ENCODE peak calls at places on chromosomes 12 and 14, in six cellular contexts. P is HepG2, V is IMR-90, N is K562, Q is GM12878, W is H1. I is an unnamed sample.

GRCh38 chr12:65765436-65765813 is 58.9 kb upstream of the HMGA2 start:
- DNase-seq in N (no peak), V (peak), W (no peak), Q (no peak), P (no peak), I (no peak)

GRCh38 chr14:24817638-24818053 is 183.7 kb upstream of the GZMB start:
- DNase-seq in N (no peak), W (no peak), Q (no peak), V (peak), P (no peak), I (peak)

GRCh38 chr12:62594771-62595170 is 128.1 kb downstream of the MON2 start:
- DNase-seq in N (no peak), Q (no peak), W (no peak), P (no peak), V (no peak), I (no peak)

GRCh38 chr14:55749201-55749812 is 169.3 kb downstream of the KTN1 start:
- DNase-seq in V (peak), Q (no peak), W (no peak), N (no peak), P (no peak), I (no peak)

GRCh38 chr14:69052181-69052601 is 73.1 kb upstream of the ACTN1 start:
- DNase-seq in P (no peak), V (no peak), N (no peak), W (no peak), Q (no peak), I (no peak)

GRCh38 chr14:78737606-78738005 is 567.4 kb downstream of the NRXN3 start:
- DNase-seq in P (no peak), V (no peak), Q (no peak), W (no peak), N (no peak), I (no peak)

GRCh38 chr12:52903855-52904508 is 894 bp downstream of the KRT8 start:
- DNase-seq in V (no peak), N (peak), P (peak), W (peak), Q (peak), I (peak)

GRCh38 chr12:40668095-40668494 is 24.1 kb upstream of the CNTN1 start:
- DNase-seq in N (no peak), Q (no peak), V (no peak), W (no peak), P (no peak), I (peak)

GRCh38 chr12:12837025-12837872 is 24.1 kb downstream of the DDX47 start:
- DNase-seq in N (peak), Q (no peak), W (peak), V (peak), P (peak), I (peak)

GRCh38 chr12:31238764-31239387 is 87.1 kb downstream of the SINHCAF start:
- DNase-seq in W (peak), V (peak), N (peak), P (peak), Q (peak), I (peak)

GRCh38 chr12:113327000-113327399 is 7.9 kb downstream of the SLC8B1 start:
- DNase-seq in V (no peak), Q (no peak), N (no peak), W (no peak), P (no peak), I (no peak)

GRCh38 chr12:68224613-68225285 is 861 bp downstream of the IL26 start:
- DNase-seq in W (no peak), P (no peak), V (peak), Q (no peak), N (no peak), I (no peak)

GRCh38 chr14:66708262-66708661 is 200.3 kb downstream of the GPHN start:
- DNase-seq in Q (no peak), W (no peak), N (no peak), V (no peak), P (no peak), I (no peak)

GRCh38 chr12:8065991-8066594 is at the start of gene C3AR1:
- DNase-seq in Q (no peak), W (no peak), N (no peak), V (peak), P (no peak), I (no peak)

GRCh38 chr12:57085999-57086950 is 2.6 kb upstream of the NAB2 start:
- DNase-seq in P (peak), Q (no peak), N (peak), W (peak), V (peak), I (peak)

GRCh38 chr14:89440997-89441909 is 24.2 kb upstream of the FOXN3 start:
- DNase-seq in W (peak), Q (no peak), N (no peak), P (no peak), V (no peak), I (no peak)

GRCh38 chr14:50542941-50543418 is 10.6 kb upstream of the MAP4K5 start:
- DNase-seq in W (no peak), V (peak), P (peak), Q (no peak), N (peak), I (peak)

GRCh38 chr12:7439579-7440505 is 4.1 kb downstream of the CD163L1 start:
- DNase-seq in W (peak), N (peak), V (peak), Q (no peak), P (no peak), I (peak)

GRCh38 chr12:57127101-57127709 is 1.1 kb upstream of the LRP1 start:
- DNase-seq in W (peak), N (peak), Q (no peak), V (no peak), P (peak), I (peak)

GRCh38 chr12:7079826-7080125 is 12.5 kb downstream of the C1R start:
- DNase-seq in Q (no peak), P (no peak), V (peak), W (no peak), N (no peak), I (peak)

GRCh38 chr14:75217508-75218206 is 41.2 kb upstream of the TMED10 start:
- DNase-seq in Q (no peak), W (no peak), P (no peak), V (peak), N (no peak), I (no peak)

GRCh38 chr12:51752490-51752889 is 96.0 kb downstream of the FIGNL2 start:
- DNase-seq in V (peak), P (no peak), N (peak), W (no peak), Q (no peak), I (peak)

GRCh38 chr12:88299567-88300101 is 157.5 kb downstream of the TMTC3 start:
- DNase-seq in W (no peak), V (peak), P (no peak), N (peak), Q (peak), I (peak)

GRCh38 chr12:19186722-19187661 is 57.5 kb downstream of the PLEKHA5 start:
- DNase-seq in W (no peak), V (peak), P (peak), Q (no peak), N (peak), I (peak)

GRCh38 chr12:119704065-119704747 is 36.3 kb downstream of the PRKAB1 start:
- DNase-seq in W (no peak), P (no peak), N (no peak), Q (no peak), V (peak), I (no peak)

GRCh38 chr14:62126885-62127478 is 364.8 kb downstream of the SNAPC1 start:
- DNase-seq in N (peak), W (no peak), P (peak), Q (no peak), V (peak), I (peak)

GRCh38 chr14:97948841-97949240 is 1151.7 kb downstream of the VRK1 start:
- DNase-seq in Q (no peak), P (no peak), N (no peak), W (no peak), V (no peak), I (no peak)

GRCh38 chr14:49863483-49864262 is 11.1 kb upstream of the NEMF start:
- DNase-seq in P (no peak), Q (no peak), W (no peak), N (peak), V (no peak), I (no peak)

GRCh38 chr12:17511369-17511768 is 578.6 kb downstream of the RERGL start:
- DNase-seq in P (no peak), Q (no peak), N (no peak), W (no peak), V (no peak), I (peak)

GRCh38 chr14:86646688-86647687 is 1117.0 kb downstream of the FLRT2 start:
- DNase-seq in V (peak), P (peak), Q (no peak), N (no peak), W (no peak), I (no peak)

GRCh38 chr14:36221097-36221496 is 44.6 kb upstream of the PTCSC3 start:
- DNase-seq in N (no peak), Q (no peak), P (no peak), V (no peak), W (no peak), I (no peak)

GRCh38 chr14:77590845-77591506 is 25.5 kb downstream of the SPTLC2 start:
- DNase-seq in N (no peak), V (no peak), W (no peak), P (no peak), Q (no peak), I (no peak)

GRCh38 chr12:115916910-115917668 is 360.4 kb downstream of the MED13L start:
- DNase-seq in N (peak), V (no peak), W (peak), P (peak), Q (no peak), I (peak)

GRCh38 chr14:72965249-72965648 is 39.0 kb downstream of the DCAF4 start:
- DNase-seq in Q (no peak), V (peak), N (peak), P (peak), W (no peak), I (no peak)

GRCh38 chr14:61659582-61659981 is 35.7 kb upstream of the HIF1A start:
- DNase-seq in Q (no peak), N (no peak), W (no peak), V (peak), P (no peak), I (no peak)

GRCh38 chr14:100303179-100303578 is 3.1 kb downstream of the SLC25A29 start:
- DNase-seq in Q (no peak), V (no peak), N (peak), P (no peak), W (no peak), I (peak)
- TF ChIP-seq USF2 in Q (no peak), V (no peak), N (no peak), P (no peak), W (no peak), I (no peak)

DNA sequence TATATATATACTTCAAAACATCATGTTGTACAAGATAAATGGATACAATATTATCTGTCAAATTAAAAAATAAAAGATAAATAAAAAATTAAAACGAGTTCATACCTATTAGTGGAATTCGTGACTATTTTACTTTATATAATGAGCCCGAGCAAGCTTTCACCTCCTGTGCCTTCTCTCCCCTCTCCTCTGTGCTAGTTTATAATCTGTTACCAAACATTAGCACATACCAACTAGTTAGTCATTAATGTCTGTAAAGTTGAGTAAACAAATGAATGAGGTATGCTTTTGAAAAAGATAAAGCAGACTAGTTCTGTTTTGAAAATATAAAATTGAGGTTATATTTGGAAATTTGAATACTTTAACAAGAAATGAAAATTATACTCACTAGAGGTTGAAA is 84.0 kb downstream of the LRRC9 start:
- DNase-seq in P (peak), W (no peak), V (no peak), Q (no peak), N (no peak), I (no peak)
- TF ChIP-seq CEBPB in P (no peak), W (no peak), V (no peak), Q (no peak), N (no peak), I (no peak)

GRCh38 chr12:3129301-3130052 is 52.3 kb downstream of the TSPAN9 start:
- DNase-seq in Q (peak), N (no peak), W (no peak), P (no peak), V (peak), I (no peak)
- TF ChIP-seq USF2 in Q (no peak), N (no peak), W (no peak), P (no peak), V (no peak), I (no peak)

GRCh38 chr12:101620762-101621133 is 26.0 kb downstream of the MYBPC1 start:
- DNase-seq in W (no peak), P (no peak), V (no peak), N (no peak), Q (no peak), I (no peak)
- TF ChIP-seq CEBPB in W (no peak), P (no peak), V (no peak), N (no peak), Q (no peak), I (no peak)